ENCODE peak calls at places on chromosomes 6 and 20, in six cellular contexts. G is fibroblast of villous mesenchyme; V is GM20000; J is cerebellar cortex; D is glutamatergic neuron; O is activated CD4-positive, alpha-beta T cell treated with anti-CD3 and anti-CD28 coated beads for 48 hours. I is an unnamed sample.

GRCh38 chr6:16473184-16473907 is 235.0 kb downstream of the GMPR start:
- DNase-seq in G (no peak), V (peak; percentile 34), J (no peak), D (no peak), O (peak; percentile 31), I (no peak)

GRCh38 chr6:166776571-166776970 is 149.5 kb upstream of the RPS6KA2 start:
- DNase-seq in G (no peak), V (no peak), J (no peak), D (no peak), O (no peak), I (no peak)

GRCh38 chr6:133768656-133769295 is 120.1 kb upstream of the TCF21 start:
- DNase-seq in G (peak; percentile 62), V (no peak), J (no peak), D (no peak), O (no peak), I (peak; percentile 70)

GRCh38 chr6:127100510-127101140 is 17.8 kb upstream of the RSPO3 start:
- DNase-seq in G (peak; percentile 48), V (no peak), J (peak; percentile 29), D (no peak), O (no peak), I (peak; percentile 48)

GRCh38 chr20:10352934-10353866 is 80.8 kb downstream of the MKKS start:
- DNase-seq in G (peak; percentile 33), V (no peak), J (no peak), D (no peak), O (no peak), I (peak; percentile 92)

GRCh38 chr6:113997106-113997505 is 26.2 kb upstream of the HDAC2 start:
- DNase-seq in G (peak; percentile 80), V (no peak), J (no peak), D (no peak), O (no peak), I (peak; percentile 83)

GRCh38 chr6:154071711-154072110 is 32.7 kb downstream of the OPRM1 start:
- DNase-seq in G (peak; percentile 19), V (no peak), J (no peak), D (no peak), O (no peak), I (no peak)

GRCh38 chr20:61352381-61353260 is 100.6 kb downstream of the CDH4 start:
- DNase-seq in G (no peak), V (no peak), J (no peak), D (no peak), O (no peak), I (no peak)

GRCh38 chr6:139376604-139377218 is 2.3 kb upstream of the CITED2 start:
- DNase-seq in G (peak; percentile 69), V (no peak), J (peak; percentile 68), D (no peak), O (no peak), I (peak; percentile 89)

GRCh38 chr6:111615916-111616612 is 10.4 kb upstream of the TRAF3IP2 start:
- DNase-seq in G (no peak), V (no peak), J (no peak), D (no peak), O (no peak), I (no peak)

GRCh38 chr6:25175216-25175615 is 104.0 kb upstream of the CARMIL1 start:
- DNase-seq in G (peak; percentile 64), V (no peak), J (no peak), D (no peak), O (no peak), I (peak; percentile 78)

GRCh38 chr6:137696765-137697164 is 170.3 kb upstream of the TNFAIP3 start:
- DNase-seq in G (no peak), V (no peak), J (no peak), D (no peak), O (no peak), I (no peak)

GRCh38 chr6:11143394-11144371 is 32.2 kb upstream of the ERVFRD-1 start:
- DNase-seq in G (peak; percentile 96), V (no peak), J (no peak), D (no peak), O (peak; percentile 35), I (peak; percentile 96)

GRCh38 chr20:48581167-48581566 is 246.6 kb downstream of the PREX1 start:
- DNase-seq in G (no peak), V (no peak), J (no peak), D (no peak), O (no peak), I (no peak)

GRCh38 chr20:61279621-61280150 is 27.6 kb downstream of the CDH4 start:
- DNase-seq in G (no peak), V (no peak), J (no peak), D (no peak), O (no peak), I (no peak)

GRCh38 chr20:24627291-24627690 is 157.9 kb downstream of the SYNDIG1 start:
- DNase-seq in G (no peak), V (no peak), J (no peak), D (no peak), O (no peak), I (no peak)

GRCh38 chr6:90093558-90094073 is 199.3 kb downstream of the GJA10 start:
- DNase-seq in G (no peak), V (no peak), J (no peak), D (no peak), O (no peak), I (no peak)

GRCh38 chr6:134864558-134864957 is 85.3 kb downstream of the ALDH8A1 start:
- DNase-seq in G (no peak), V (no peak), J (no peak), D (no peak), O (no peak), I (no peak)

GRCh38 chr6:33343953-33344611 is 26.5 kb upstream of the ZBTB22 start:
- DNase-seq in G (no peak), V (peak; percentile 57), J (no peak), D (no peak), O (peak; percentile 41), I (no peak)

GRCh38 chr20:34201531-34201930 is 39.7 kb upstream of the ASIP start:
- DNase-seq in G (no peak), V (no peak), J (no peak), D (no peak), O (no peak), I (no peak)

GRCh38 chr6:141562801-141563763 is 569.6 kb upstream of the GJE1 start:
- DNase-seq in G (peak; percentile 89), V (peak; percentile 69), J (peak; percentile 85), D (peak; percentile 44), O (peak; percentile 59), I (peak; percentile 86)

GRCh38 chr6:105713474-105714118 is 310.7 kb upstream of the PREP start:
- DNase-seq in G (peak; percentile 18), V (no peak), J (no peak), D (no peak), O (no peak), I (peak; percentile 1)